ENCODE peak calls at places on chromosomes 1 and 21, in four cellular contexts. One of them, this sample, is unnamed.

GRCh38 chr1:79207331-79207730 is 200.8 kb upstream of the ADGRL4 start:
- DNase-seq in CD8-positive, alpha-beta T cell: no peak
- DNase-seq in body of pancreas: no peak
- DNase-seq in CD8-positive, alpha-beta memory T cell: no peak
- DNase-seq in this sample: no peak

GRCh38 chr1:55833452-55834160 is 618.4 kb upstream of the USP24 start:
- DNase-seq in CD8-positive, alpha-beta memory T cell: no peak
- DNase-seq in CD8-positive, alpha-beta T cell: no peak
- DNase-seq in body of pancreas: no peak
- DNase-seq in this sample: no peak

GRCh38 chr21:34728479-34728878 is 59.7 kb downstream of the CLIC6 start:
- DNase-seq in CD8-positive, alpha-beta T cell: no peak
- DNase-seq in body of pancreas: peak; percentile 55
- DNase-seq in CD8-positive, alpha-beta memory T cell: no peak
- DNase-seq in this sample: no peak

GRCh38 chr1:10635385-10635896 is 160.7 kb downstream of the PEX14 start:
- DNase-seq in CD8-positive, alpha-beta T cell: no peak
- DNase-seq in CD8-positive, alpha-beta memory T cell: no peak
- DNase-seq in body of pancreas: no peak
- DNase-seq in this sample: no peak

GRCh38 chr1:41705798-41706197 is 212.9 kb downstream of the HIVEP3 start:
- DNase-seq in body of pancreas: no peak
- DNase-seq in CD8-positive, alpha-beta memory T cell: no peak
- DNase-seq in CD8-positive, alpha-beta T cell: no peak
- DNase-seq in this sample: no peak

GRCh38 chr1:113109908-113110554 is 37.0 kb downstream of the LRIG2 start:
- DNase-seq in CD8-positive, alpha-beta memory T cell: no peak
- DNase-seq in body of pancreas: peak; percentile 23
- DNase-seq in CD8-positive, alpha-beta T cell: no peak
- DNase-seq in this sample: peak; percentile 78

GRCh38 chr1:91013302-91013701 is 8.5 kb downstream of the ZNF644 start:
- DNase-seq in body of pancreas: no peak
- DNase-seq in CD8-positive, alpha-beta memory T cell: no peak
- DNase-seq in CD8-positive, alpha-beta T cell: no peak
- DNase-seq in this sample: no peak

GRCh38 chr1:202105571-202106339 is 17.0 kb upstream of the GPR37L1 start:
- DNase-seq in CD8-positive, alpha-beta T cell: no peak
- DNase-seq in CD8-positive, alpha-beta memory T cell: no peak
- DNase-seq in body of pancreas: peak; percentile 63
- DNase-seq in this sample: peak; percentile 36

GRCh38 chr1:47687618-47687940 is 249.7 kb downstream of the FOXD2 start:
- DNase-seq in CD8-positive, alpha-beta memory T cell: no peak
- DNase-seq in body of pancreas: no peak
- DNase-seq in CD8-positive, alpha-beta T cell: no peak
- DNase-seq in this sample: no peak

GRCh38 chr1:203629509-203630082 is 3.0 kb downstream of the ATP2B4 start:
- DNase-seq in CD8-positive, alpha-beta T cell: peak; percentile 51
- DNase-seq in body of pancreas: peak; percentile 75
- DNase-seq in CD8-positive, alpha-beta memory T cell: peak; percentile 58
- DNase-seq in this sample: peak; percentile 81

GRCh38 chr21:14013056-14013603 is 197.6 kb downstream of the LIPI start:
- DNase-seq in CD8-positive, alpha-beta memory T cell: no peak
- DNase-seq in CD8-positive, alpha-beta T cell: no peak
- DNase-seq in body of pancreas: no peak
- DNase-seq in this sample: no peak

GRCh38 chr1:40266786-40267535 is 8.9 kb downstream of the ZMPSTE24 start:
- DNase-seq in CD8-positive, alpha-beta T cell: no peak
- DNase-seq in body of pancreas: no peak
- DNase-seq in CD8-positive, alpha-beta memory T cell: no peak
- DNase-seq in this sample: no peak

GRCh38 chr1:107664882-107665871 is 299.8 kb downstream of the VAV3 start:
- DNase-seq in CD8-positive, alpha-beta T cell: no peak
- DNase-seq in body of pancreas: no peak
- DNase-seq in CD8-positive, alpha-beta memory T cell: no peak
- DNase-seq in this sample: no peak

GRCh38 chr1:19903621-19904020 is 19.8 kb downstream of the PLA2G2E start:
- DNase-seq in CD8-positive, alpha-beta T cell: no peak
- DNase-seq in body of pancreas: no peak
- DNase-seq in CD8-positive, alpha-beta memory T cell: no peak
- DNase-seq in this sample: no peak

GRCh38 chr1:58854576-58854975 is 70.7 kb upstream of the JUN start:
- DNase-seq in body of pancreas: no peak
- DNase-seq in CD8-positive, alpha-beta T cell: no peak
- DNase-seq in CD8-positive, alpha-beta memory T cell: no peak
- DNase-seq in this sample: no peak

GRCh38 chr1:6401673-6402072 is 8.1 kb upstream of the ACOT7 start:
- DNase-seq in CD8-positive, alpha-beta memory T cell: no peak
- DNase-seq in CD8-positive, alpha-beta T cell: no peak
- DNase-seq in body of pancreas: no peak
- DNase-seq in this sample: no peak

GRCh38 chr1:28199328-28200233 is 23.1 kb upstream of the PTAFR start:
- DNase-seq in CD8-positive, alpha-beta memory T cell: peak; percentile 82
- DNase-seq in body of pancreas: no peak
- DNase-seq in CD8-positive, alpha-beta T cell: peak; percentile 49
- DNase-seq in this sample: no peak

GRCh38 chr1:247471445-247472016 is 13.6 kb upstream of the OR2B11 start:
- DNase-seq in CD8-positive, alpha-beta memory T cell: no peak
- DNase-seq in CD8-positive, alpha-beta T cell: no peak
- DNase-seq in body of pancreas: no peak
- DNase-seq in this sample: no peak

GRCh38 chr1:244319283-244320132 is 132.2 kb downstream of the ADSS2 start:
- DNase-seq in CD8-positive, alpha-beta T cell: no peak
- DNase-seq in body of pancreas: no peak
- DNase-seq in CD8-positive, alpha-beta memory T cell: peak; percentile 69
- DNase-seq in this sample: no peak

GRCh38 chr1:64598100-64598571 is 128.2 kb downstream of the CACHD1 start:
- DNase-seq in CD8-positive, alpha-beta memory T cell: no peak
- DNase-seq in body of pancreas: no peak
- DNase-seq in CD8-positive, alpha-beta T cell: no peak
- DNase-seq in this sample: no peak

GRCh38 chr21:25934771-25935224 is 200.0 kb downstream of the GABPA start:
- DNase-seq in body of pancreas: peak; percentile 81
- DNase-seq in CD8-positive, alpha-beta memory T cell: no peak
- DNase-seq in CD8-positive, alpha-beta T cell: no peak
- DNase-seq in this sample: peak; percentile 49

GRCh38 chr21:10272216-10272615 is 249.2 kb upstream of the TPTE start:
- DNase-seq in CD8-positive, alpha-beta memory T cell: no peak
- DNase-seq in body of pancreas: no peak
- DNase-seq in CD8-positive, alpha-beta T cell: no peak
- DNase-seq in this sample: peak; percentile 8

GRCh38 chr1:204263240-204263848 is 49.6 kb upstream of the GOLT1A start:
- DNase-seq in CD8-positive, alpha-beta T cell: no peak
- DNase-seq in body of pancreas: peak; percentile 47
- DNase-seq in CD8-positive, alpha-beta memory T cell: no peak
- DNase-seq in this sample: no peak

GRCh38 chr1:2391034-2391384 is 345 bp downstream of the MORN1 start:
- DNase-seq in body of pancreas: no peak
- DNase-seq in CD8-positive, alpha-beta T cell: no peak
- DNase-seq in CD8-positive, alpha-beta memory T cell: no peak
- DNase-seq in this sample: peak; percentile 44

GRCh38 chr1:215824245-215824644 is 257.1 kb downstream of the KCTD3 start:
- DNase-seq in CD8-positive, alpha-beta T cell: no peak
- DNase-seq in body of pancreas: no peak
- DNase-seq in CD8-positive, alpha-beta memory T cell: no peak
- DNase-seq in this sample: no peak

GRCh38 chr1:183194527-183195145 is 8.6 kb downstream of the LAMC2 start:
- DNase-seq in body of pancreas: no peak
- DNase-seq in CD8-positive, alpha-beta memory T cell: no peak
- DNase-seq in CD8-positive, alpha-beta T cell: no peak
- DNase-seq in this sample: no peak

GRCh38 chr1:240709676-240710075 is 97.7 kb upstream of the GREM2 start:
- DNase-seq in body of pancreas: no peak
- DNase-seq in CD8-positive, alpha-beta T cell: no peak
- DNase-seq in CD8-positive, alpha-beta memory T cell: no peak
- DNase-seq in this sample: no peak

GRCh38 chr1:230853736-230854135 is 14.6 kb downstream of the C1orf198 start:
- DNase-seq in CD8-positive, alpha-beta T cell: no peak
- DNase-seq in CD8-positive, alpha-beta memory T cell: no peak
- DNase-seq in body of pancreas: no peak
- DNase-seq in this sample: no peak

GRCh38 chr1:244171241-244171985 is 120.3 kb downstream of the ZBTB18 start:
- DNase-seq in CD8-positive, alpha-beta T cell: no peak
- DNase-seq in CD8-positive, alpha-beta memory T cell: no peak
- DNase-seq in body of pancreas: peak; percentile 70
- DNase-seq in this sample: no peak

GRCh38 chr1:231020139-231020601 is 19.9 kb downstream of the FAM89A start:
- DNase-seq in CD8-positive, alpha-beta T cell: no peak
- DNase-seq in CD8-positive, alpha-beta memory T cell: no peak
- DNase-seq in body of pancreas: no peak
- DNase-seq in this sample: no peak

GRCh38 chr1:192579319-192579738 is 3.8 kb downstream of the RGS1 start:
- DNase-seq in CD8-positive, alpha-beta memory T cell: no peak
- DNase-seq in body of pancreas: no peak
- DNase-seq in CD8-positive, alpha-beta T cell: no peak
- DNase-seq in this sample: no peak

GRCh38 chr1:243739335-243740003 is 110.6 kb downstream of the AKT3 start:
- DNase-seq in CD8-positive, alpha-beta T cell: no peak
- DNase-seq in body of pancreas: no peak
- DNase-seq in CD8-positive, alpha-beta memory T cell: no peak
- DNase-seq in this sample: no peak

GRCh38 chr1:194975913-194976312 is 1632.3 kb downstream of the KCNT2 start:
- DNase-seq in body of pancreas: no peak
- DNase-seq in CD8-positive, alpha-beta T cell: no peak
- DNase-seq in CD8-positive, alpha-beta memory T cell: no peak
- DNase-seq in this sample: no peak

GRCh38 chr1:194723067-194723466 is 1536.7 kb upstream of the B3GALT2 start:
- DNase-seq in body of pancreas: no peak
- DNase-seq in CD8-positive, alpha-beta T cell: no peak
- DNase-seq in CD8-positive, alpha-beta memory T cell: no peak
- DNase-seq in this sample: no peak

GRCh38 chr1:20359451-20360330 is 69.0 kb downstream of the VWA5B1 start:
- DNase-seq in CD8-positive, alpha-beta T cell: no peak
- DNase-seq in CD8-positive, alpha-beta memory T cell: no peak
- DNase-seq in body of pancreas: peak; percentile 53
- DNase-seq in this sample: peak; percentile 50

GRCh38 chr1:243973169-243973568 is 77.9 kb upstream of the ZBTB18 start:
- DNase-seq in CD8-positive, alpha-beta T cell: no peak
- DNase-seq in body of pancreas: no peak
- DNase-seq in CD8-positive, alpha-beta memory T cell: no peak
- DNase-seq in this sample: no peak

GRCh38 chr1:208184993-208185703 is 59.0 kb downstream of the PLXNA2 start:
- DNase-seq in CD8-positive, alpha-beta T cell: no peak
- DNase-seq in body of pancreas: no peak
- DNase-seq in CD8-positive, alpha-beta memory T cell: no peak
- DNase-seq in this sample: no peak

GRCh38 chr21:34596561-34597271 is 18.2 kb downstream of the RCAN1 start:
- DNase-seq in body of pancreas: peak; percentile 29
- DNase-seq in CD8-positive, alpha-beta memory T cell: no peak
- DNase-seq in CD8-positive, alpha-beta T cell: no peak
- DNase-seq in this sample: no peak

GRCh38 chr1:8267307-8267706 is 50.6 kb upstream of the SLC45A1 start:
- DNase-seq in CD8-positive, alpha-beta T cell: no peak
- DNase-seq in CD8-positive, alpha-beta memory T cell: no peak
- DNase-seq in body of pancreas: no peak
- DNase-seq in this sample: no peak